ENCODE peak calls at places on chromosomes 3 and 15, in eight cellular contexts. O is fibroblast of mammary gland, G is transverse colon, E is PC-3, F is psoas muscle, S is fibroblast of lung, N is right atrium auricular region, R is stomach. A is an unnamed sample.

GRCh38 chr3:54891540-54891897 is 36.3 kb downstream of the LRTM1 start:
- DNase-seq in O (peak; percentile 97), G (peak; percentile 81), E (peak; percentile 99), F (peak; percentile 91), S (peak; percentile 98), N (peak; percentile 88), R (peak; percentile 64), A (peak; percentile 93)

GRCh38 chr15:68739390-68740075 is 81.2 kb downstream of the ANP32A start:
- DNase-seq in O (no peak), G (no peak), E (no peak), F (no peak), S (peak; percentile 15), N (no peak), R (no peak), A (no peak)

GRCh38 chr3:174198199-174198598 is 660.9 kb upstream of the NAALADL2 start:
- DNase-seq in O (peak; percentile 35), G (no peak), E (peak; percentile 92), F (no peak), S (peak; percentile 55), N (no peak), R (no peak), A (peak; percentile 93)

GRCh38 chr3:36707623-36708409 is 56.5 kb downstream of the DCLK3 start:
- DNase-seq in O (peak; percentile 65), G (no peak), E (peak; percentile 54), F (no peak), S (peak; percentile 35), N (no peak), R (no peak), A (no peak)

GRCh38 chr15:99090011-99090699 is 14.7 kb upstream of the SYNM start:
- DNase-seq in O (no peak), G (peak; percentile 26), E (no peak), F (no peak), S (peak; percentile 8), N (peak; percentile 13), R (no peak), A (no peak)

GRCh38 chr3:155791190-155791589 is 14.9 kb downstream of the C3orf33 start:
- DNase-seq in O (peak; percentile 48), G (no peak), E (no peak), F (no peak), S (peak; percentile 23), N (no peak), R (no peak), A (no peak)

GRCh38 chr15:68187559-68187958 is 17.6 kb downstream of the CALML4 start:
- DNase-seq in O (peak; percentile 90), G (peak; percentile 72), E (no peak), F (no peak), S (peak; percentile 86), N (peak; percentile 76), R (peak; percentile 68), A (peak; percentile 71)

GRCh38 chr3:137990427-137990826 is 19.5 kb upstream of the CLDN18 start:
- DNase-seq in O (no peak), G (no peak), E (no peak), F (no peak), S (no peak), N (no peak), R (no peak), A (no peak)

GRCh38 chr3:152471814-152472605 is 203.3 kb downstream of the MBNL1 start:
- DNase-seq in O (peak; percentile 77), G (peak; percentile 77), E (peak; percentile 77), F (peak; percentile 50), S (peak; percentile 43), N (peak; percentile 80), R (peak; percentile 62), A (peak; percentile 21)

GRCh38 chr3:151593923-151594322 is 133.1 kb upstream of the IGSF10 start:
- DNase-seq in O (peak; percentile 57), G (no peak), E (peak; percentile 17), F (no peak), S (peak; percentile 68), N (no peak), R (no peak), A (no peak)

GRCh38 chr3:187259171-187259570 is 32.4 kb downstream of the MASP1 start:
- DNase-seq in O (no peak), G (no peak), E (no peak), F (no peak), S (no peak), N (no peak), R (no peak), A (no peak)

GRCh38 chr3:98148751-98149150 is 1.5 kb downstream of the OR5H14 start:
- DNase-seq in O (no peak), G (no peak), E (no peak), F (no peak), S (no peak), N (no peak), R (no peak), A (no peak)

GRCh38 chr3:43369404-43370345 is 83.3 kb downstream of the SNRK start:
- DNase-seq in O (no peak), G (no peak), E (no peak), F (peak; percentile 74), S (no peak), N (no peak), R (no peak), A (no peak)

GRCh38 chr3:16174976-16175901 is 759 bp downstream of the GALNT15 start:
- DNase-seq in O (peak; percentile 26), G (no peak), E (no peak), F (peak; percentile 61), S (peak; percentile 33), N (no peak), R (no peak), A (no peak)

GRCh38 chr3:108099203-108099602 is 8.4 kb upstream of the CD47 start:
- DNase-seq in O (peak; percentile 35), G (no peak), E (peak; percentile 20), F (no peak), S (peak; percentile 15), N (no peak), R (no peak), A (no peak)

GRCh38 chr15:94235041-94235440 is 3.7 kb downstream of the MCTP2 start:
- DNase-seq in O (no peak), G (no peak), E (no peak), F (no peak), S (no peak), N (no peak), R (no peak), A (no peak)

GRCh38 chr15:73582961-73583360 is 50.2 kb downstream of the NPTN start:
- DNase-seq in O (no peak), G (no peak), E (no peak), F (no peak), S (no peak), N (no peak), R (no peak), A (no peak)

GRCh38 chr3:111967651-111968274 is 11.1 kb upstream of the ABHD10 start:
- DNase-seq in O (peak; percentile 82), G (peak; percentile 85), E (peak; percentile 92), F (peak; percentile 83), S (peak; percentile 76), N (peak; percentile 97), R (peak; percentile 87), A (no peak)
- H3K4me3 ChIP-seq in O (no peak overlapping the region), G (no peak overlapping the region), E (no peak overlapping the region), F (no peak overlapping the region), S (no peak overlapping the region), N (no peak overlapping the region), R (no peak overlapping the region), A (no peak overlapping the region)

GRCh38 chr15:62021991-62022600 is 38.2 kb downstream of the VPS13C start:
- DNase-seq in O (peak; percentile 8), G (no peak), E (peak; percentile 36), F (no peak), S (no peak), N (no peak), R (no peak), A (no peak)
- TF ChIP-seq CTCF in O (peak; percentile 39), G (peak; percentile 11), E (peak; percentile 62), F (no peak), S (no peak), N (peak; percentile 20), R (no peak), A (peak; percentile 20)

DNA sequence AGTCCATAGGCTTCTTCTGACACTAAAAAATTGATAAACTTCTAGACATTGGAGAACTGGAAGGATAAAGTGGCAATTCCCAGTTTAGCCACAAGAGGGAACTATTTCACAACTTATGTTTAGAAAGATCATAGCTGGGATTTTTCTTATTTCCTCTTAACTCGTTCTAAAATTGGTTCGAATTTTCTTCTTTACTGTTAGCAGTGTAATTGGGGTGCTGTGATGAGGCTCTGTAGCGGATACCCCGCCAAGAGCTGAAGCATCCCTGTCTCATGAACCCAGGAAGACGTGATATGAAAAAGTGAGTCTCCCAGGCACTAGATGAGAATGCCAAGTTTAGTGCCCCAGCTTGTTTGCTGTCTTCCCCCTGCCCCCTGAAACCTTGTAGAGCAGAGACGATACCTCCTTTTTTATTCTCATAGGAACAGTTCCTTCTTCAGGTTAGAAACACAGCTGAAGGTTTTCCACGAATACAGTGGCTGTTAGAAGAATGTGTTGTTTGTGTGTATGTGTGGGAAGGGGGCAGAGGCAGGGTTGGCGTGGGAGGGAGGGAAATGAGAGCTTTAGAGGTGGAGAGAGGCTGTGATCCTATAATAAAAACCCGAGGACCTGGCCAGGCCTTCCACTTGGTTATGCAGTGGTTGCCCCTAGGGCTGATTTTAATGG is 85.2 kb downstream of the PDCD6IP start:
- DNase-seq in O (peak; percentile 60), G (no peak), E (peak; percentile 85), F (no peak), S (peak; percentile 15), N (no peak), R (no peak), A (no peak)
- H3K4me3 ChIP-seq in O (no peak overlapping the region), G (no peak overlapping the region), E (no peak overlapping the region), F (peak overlapping the region; percentile 54), S (no peak overlapping the region), N (peak overlapping the region; percentile 34), R (no peak overlapping the region), A (no peak overlapping the region)

DNA sequence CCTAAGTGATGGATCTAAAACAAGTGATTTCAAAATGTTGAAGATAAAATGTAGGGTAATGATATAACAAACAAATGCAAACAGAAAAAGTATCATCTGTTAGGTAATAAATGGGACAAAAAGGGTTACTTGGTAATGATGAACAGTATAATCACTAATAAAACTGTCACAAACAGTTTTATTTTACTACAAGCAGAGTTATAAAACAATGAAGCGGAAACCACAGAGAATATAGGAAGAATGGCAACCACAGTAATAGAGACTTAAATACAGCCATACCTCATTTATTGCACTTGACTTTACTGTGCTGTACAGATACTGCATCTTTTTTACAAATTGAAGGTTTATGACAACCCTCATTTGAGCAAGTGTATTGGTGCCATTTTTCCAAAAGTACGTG is 52.8 kb downstream of the HERC1 start:
- DNase-seq in O (no peak), G (no peak), E (no peak), F (no peak), S (no peak), N (no peak), R (no peak), A (no peak)
- TF ChIP-seq CTCF in O (no peak), G (no peak), E (no peak), F (no peak), S (no peak), N (no peak), R (no peak), A (no peak)

GRCh38 chr3:160931474-160931873 is 173.7 kb downstream of the B3GALNT1 start:
- DNase-seq in O (peak; percentile 78), G (no peak), E (no peak), F (no peak), S (peak; percentile 55), N (no peak), R (no peak), A (no peak)
- H3K4me3 ChIP-seq in O (no peak overlapping the region), G (no peak overlapping the region), E (no peak overlapping the region), F (no peak overlapping the region), S (no peak overlapping the region), N (no peak overlapping the region), R (no peak overlapping the region), A (no peak overlapping the region)

A was measured in LNCaP clone FGC.